ENCODE peak calls at places on chromosomes 12 and 14, in seven cellular contexts. One of them, this sample, is unnamed.

GRCh38 chr12:66900616-66901015 is 221.7 kb upstream of the GRIP1 start:
- DNase-seq in CD8-positive, alpha-beta T cell: no peak
- DNase-seq in A549: no peak
- DNase-seq in stomach: no peak
- DNase-seq in OCI-LY7: no peak
- DNase-seq in sigmoid colon: no peak
- DNase-seq in RWPE2: no peak
- DNase-seq in this sample: no peak

GRCh38 chr12:130953783-130954543 is at the start of gene ADGRD1:
- DNase-seq in CD8-positive, alpha-beta T cell: no peak
- DNase-seq in A549: peak
- DNase-seq in stomach: peak
- DNase-seq in OCI-LY7: no peak
- DNase-seq in sigmoid colon: peak
- DNase-seq in RWPE2: no peak
- DNase-seq in this sample: no peak

GRCh38 chr12:61667676-61668075 is 592.5 kb upstream of the USP15 start:
- DNase-seq in CD8-positive, alpha-beta T cell: no peak
- DNase-seq in A549: no peak
- DNase-seq in stomach: no peak
- DNase-seq in OCI-LY7: no peak
- DNase-seq in sigmoid colon: no peak
- DNase-seq in RWPE2: no peak
- DNase-seq in this sample: no peak

GRCh38 chr14:72565917-72566316 is 328.0 kb downstream of the DPF3 start:
- DNase-seq in CD8-positive, alpha-beta T cell: no peak
- DNase-seq in A549: no peak
- DNase-seq in stomach: no peak
- DNase-seq in OCI-LY7: no peak
- DNase-seq in sigmoid colon: peak
- DNase-seq in RWPE2: no peak
- DNase-seq in this sample: no peak

GRCh38 chr14:60294670-60295069 is 45.6 kb downstream of the PPM1A start:
- DNase-seq in CD8-positive, alpha-beta T cell: no peak
- DNase-seq in A549: no peak
- DNase-seq in stomach: no peak
- DNase-seq in OCI-LY7: no peak
- DNase-seq in sigmoid colon: no peak
- DNase-seq in RWPE2: no peak
- DNase-seq in this sample: no peak

GRCh38 chr12:120961604-120962486 is 16.5 kb upstream of the HNF1A start:
- DNase-seq in CD8-positive, alpha-beta T cell: no peak
- DNase-seq in A549: peak
- DNase-seq in stomach: peak
- DNase-seq in OCI-LY7: no peak
- DNase-seq in sigmoid colon: no peak
- DNase-seq in RWPE2: no peak
- DNase-seq in this sample: no peak

GRCh38 chr12:26870491-26871419 is 37.8 kb upstream of the ITPR2 start:
- DNase-seq in CD8-positive, alpha-beta T cell: no peak
- DNase-seq in A549: peak
- DNase-seq in stomach: peak
- DNase-seq in OCI-LY7: no peak
- DNase-seq in sigmoid colon: peak
- DNase-seq in RWPE2: no peak
- DNase-seq in this sample: no peak

GRCh38 chr12:130186631-130187269 is 24.5 kb downstream of the FZD10 start:
- DNase-seq in CD8-positive, alpha-beta T cell: no peak
- DNase-seq in A549: peak
- DNase-seq in stomach: no peak
- DNase-seq in OCI-LY7: no peak
- DNase-seq in sigmoid colon: peak
- DNase-seq in RWPE2: peak
- DNase-seq in this sample: peak

GRCh38 chr12:107684990-107685359 is 624 bp upstream of the PWP1 start:
- DNase-seq in CD8-positive, alpha-beta T cell: no peak
- DNase-seq in A549: peak
- DNase-seq in stomach: no peak
- DNase-seq in OCI-LY7: peak
- DNase-seq in sigmoid colon: no peak
- DNase-seq in RWPE2: no peak
- DNase-seq in this sample: no peak

GRCh38 chr12:7207866-7208612 is 18.6 kb downstream of the PEX5 start:
- DNase-seq in CD8-positive, alpha-beta T cell: no peak
- DNase-seq in A549: no peak
- DNase-seq in stomach: no peak
- DNase-seq in OCI-LY7: no peak
- DNase-seq in sigmoid colon: no peak
- DNase-seq in RWPE2: no peak
- DNase-seq in this sample: no peak

GRCh38 chr12:106585862-106586534 is 3.2 kb downstream of the RFX4 start:
- DNase-seq in CD8-positive, alpha-beta T cell: no peak
- DNase-seq in A549: peak
- DNase-seq in stomach: no peak
- DNase-seq in OCI-LY7: no peak
- DNase-seq in sigmoid colon: no peak
- DNase-seq in RWPE2: no peak
- DNase-seq in this sample: no peak

GRCh38 chr12:62512901-62513300 is 46.3 kb downstream of the MON2 start:
- DNase-seq in CD8-positive, alpha-beta T cell: no peak
- DNase-seq in A549: no peak
- DNase-seq in stomach: no peak
- DNase-seq in OCI-LY7: no peak
- DNase-seq in sigmoid colon: no peak
- DNase-seq in RWPE2: no peak
- DNase-seq in this sample: no peak

GRCh38 chr14:49250517-49250916 is 335.7 kb downstream of the RPS29 start:
- DNase-seq in CD8-positive, alpha-beta T cell: no peak
- DNase-seq in A549: no peak
- DNase-seq in stomach: no peak
- DNase-seq in OCI-LY7: no peak
- DNase-seq in sigmoid colon: no peak
- DNase-seq in RWPE2: peak
- DNase-seq in this sample: no peak

GRCh38 chr12:96427269-96427729 is 27.1 kb upstream of the CDK17 start:
- DNase-seq in CD8-positive, alpha-beta T cell: no peak
- DNase-seq in A549: peak
- DNase-seq in stomach: peak
- DNase-seq in OCI-LY7: no peak
- DNase-seq in sigmoid colon: peak
- DNase-seq in RWPE2: peak
- DNase-seq in this sample: peak

GRCh38 chr12:52494518-52494917 is 1.5 kb upstream of the KRT6A start:
- DNase-seq in CD8-positive, alpha-beta T cell: no peak
- DNase-seq in A549: no peak
- DNase-seq in stomach: no peak
- DNase-seq in OCI-LY7: no peak
- DNase-seq in sigmoid colon: peak
- DNase-seq in RWPE2: peak
- DNase-seq in this sample: peak

GRCh38 chr12:66060361-66060907 is 70.1 kb downstream of the LLPH start:
- DNase-seq in CD8-positive, alpha-beta T cell: no peak
- DNase-seq in A549: no peak
- DNase-seq in stomach: no peak
- DNase-seq in OCI-LY7: no peak
- DNase-seq in sigmoid colon: no peak
- DNase-seq in RWPE2: no peak
- DNase-seq in this sample: no peak

GRCh38 chr14:39393289-39393688 is 38.9 kb downstream of the FBXO33 start:
- DNase-seq in CD8-positive, alpha-beta T cell: no peak
- DNase-seq in A549: no peak
- DNase-seq in stomach: no peak
- DNase-seq in OCI-LY7: no peak
- DNase-seq in sigmoid colon: no peak
- DNase-seq in RWPE2: no peak
- DNase-seq in this sample: peak

GRCh38 chr14:104774453-104775072 is 21.0 kb downstream of the AKT1 start:
- DNase-seq in CD8-positive, alpha-beta T cell: no peak
- DNase-seq in A549: no peak
- DNase-seq in stomach: peak
- DNase-seq in OCI-LY7: no peak
- DNase-seq in sigmoid colon: no peak
- DNase-seq in RWPE2: no peak
- DNase-seq in this sample: no peak

GRCh38 chr12:113298861-113299545 is 35.9 kb downstream of the SLC8B1 start:
- DNase-seq in CD8-positive, alpha-beta T cell: no peak
- DNase-seq in A549: no peak
- DNase-seq in stomach: no peak
- DNase-seq in OCI-LY7: no peak
- DNase-seq in sigmoid colon: no peak
- DNase-seq in RWPE2: no peak
- DNase-seq in this sample: no peak
- TF ChIP-seq CTCF in CD8-positive, alpha-beta T cell: no peak
- TF ChIP-seq CTCF in A549: no peak
- TF ChIP-seq CTCF in stomach: no peak
- TF ChIP-seq CTCF in OCI-LY7: no peak
- TF ChIP-seq CTCF in sigmoid colon: no peak
- TF ChIP-seq CTCF in RWPE2: no peak
- TF ChIP-seq CTCF in this sample: no peak

DNA sequence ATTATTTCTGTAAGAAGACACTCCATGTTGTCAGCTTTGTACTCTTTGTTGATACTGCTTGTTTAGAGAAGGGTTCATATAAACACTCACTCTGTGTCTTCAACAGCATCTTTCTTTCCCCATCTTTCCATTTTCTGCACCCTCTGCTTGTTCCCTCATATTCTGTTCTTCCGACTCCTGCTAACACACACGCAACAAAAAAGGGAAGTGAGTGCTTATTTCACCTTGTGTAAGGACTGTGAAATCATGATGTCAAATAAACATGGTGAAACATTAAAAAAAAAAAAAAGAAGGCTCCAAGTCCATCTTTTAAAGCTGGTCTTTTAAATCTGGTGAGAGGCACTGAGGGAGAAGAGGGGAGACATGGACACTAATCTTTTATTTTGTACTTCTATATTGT is 145.4 kb downstream of the RPAP3 start:
- DNase-seq in CD8-positive, alpha-beta T cell: no peak
- DNase-seq in A549: no peak
- DNase-seq in stomach: no peak
- DNase-seq in OCI-LY7: no peak
- DNase-seq in sigmoid colon: no peak
- DNase-seq in RWPE2: no peak
- DNase-seq in this sample: no peak
- H3K27ac ChIP-seq in CD8-positive, alpha-beta T cell: no peak
- H3K27ac ChIP-seq in A549: no peak
- H3K27ac ChIP-seq in stomach: no peak
- H3K27ac ChIP-seq in OCI-LY7: no peak
- H3K27ac ChIP-seq in sigmoid colon: peak
- H3K27ac ChIP-seq in RWPE2: no peak
- H3K27ac ChIP-seq in this sample: no peak

GRCh38 chr14:102498005-102498677 is 11.4 kb downstream of the ANKRD9 start:
- DNase-seq in CD8-positive, alpha-beta T cell: no peak
- DNase-seq in A549: peak
- DNase-seq in stomach: no peak
- DNase-seq in OCI-LY7: no peak
- DNase-seq in sigmoid colon: no peak
- DNase-seq in RWPE2: no peak
- DNase-seq in this sample: no peak
- TF ChIP-seq CTCF in CD8-positive, alpha-beta T cell: no peak
- TF ChIP-seq CTCF in A549: peak
- TF ChIP-seq CTCF in stomach: no peak
- TF ChIP-seq CTCF in OCI-LY7: peak
- TF ChIP-seq CTCF in sigmoid colon: no peak
- TF ChIP-seq CTCF in RWPE2: no peak
- TF ChIP-seq CTCF in this sample: no peak

GRCh38 chr12:43288666-43289065 is 263.3 kb downstream of the ADAMTS20 start:
- DNase-seq in CD8-positive, alpha-beta T cell: no peak
- DNase-seq in A549: no peak
- DNase-seq in stomach: no peak
- DNase-seq in OCI-LY7: no peak
- DNase-seq in sigmoid colon: no peak
- DNase-seq in RWPE2: no peak
- DNase-seq in this sample: no peak
- H3K27ac ChIP-seq in CD8-positive, alpha-beta T cell: no peak
- H3K27ac ChIP-seq in A549: no peak
- H3K27ac ChIP-seq in stomach: no peak
- H3K27ac ChIP-seq in OCI-LY7: no peak
- H3K27ac ChIP-seq in sigmoid colon: no peak
- H3K27ac ChIP-seq in RWPE2: no peak
- H3K27ac ChIP-seq in this sample: no peak

DNA sequence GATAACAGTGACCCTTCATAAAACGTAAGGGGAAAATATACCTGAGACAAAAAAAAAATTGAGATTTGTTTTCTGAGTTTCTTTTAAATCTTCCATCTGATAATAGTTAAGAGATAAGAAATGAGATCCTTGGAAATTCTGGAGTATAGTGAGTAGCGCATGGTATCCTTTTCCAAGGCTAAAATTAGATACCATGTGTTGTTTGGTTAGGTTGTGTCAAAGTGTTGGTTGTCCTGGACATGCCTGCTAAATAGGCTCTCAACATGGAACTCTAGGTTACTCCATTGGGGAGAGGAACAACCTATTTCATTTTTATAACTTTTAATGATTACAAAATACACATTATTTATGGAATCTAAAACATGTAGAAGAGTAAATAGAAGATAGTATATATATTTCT is 14.8 kb downstream of the PYGL start:
- DNase-seq in CD8-positive, alpha-beta T cell: no peak
- DNase-seq in A549: no peak
- DNase-seq in stomach: no peak
- DNase-seq in OCI-LY7: no peak
- DNase-seq in sigmoid colon: no peak
- DNase-seq in RWPE2: no peak
- DNase-seq in this sample: no peak
- TF ChIP-seq CTCF in CD8-positive, alpha-beta T cell: no peak
- TF ChIP-seq CTCF in A549: no peak
- TF ChIP-seq CTCF in stomach: no peak
- TF ChIP-seq CTCF in OCI-LY7: no peak
- TF ChIP-seq CTCF in sigmoid colon: no peak
- TF ChIP-seq CTCF in RWPE2: no peak
- TF ChIP-seq CTCF in this sample: no peak

DNA sequence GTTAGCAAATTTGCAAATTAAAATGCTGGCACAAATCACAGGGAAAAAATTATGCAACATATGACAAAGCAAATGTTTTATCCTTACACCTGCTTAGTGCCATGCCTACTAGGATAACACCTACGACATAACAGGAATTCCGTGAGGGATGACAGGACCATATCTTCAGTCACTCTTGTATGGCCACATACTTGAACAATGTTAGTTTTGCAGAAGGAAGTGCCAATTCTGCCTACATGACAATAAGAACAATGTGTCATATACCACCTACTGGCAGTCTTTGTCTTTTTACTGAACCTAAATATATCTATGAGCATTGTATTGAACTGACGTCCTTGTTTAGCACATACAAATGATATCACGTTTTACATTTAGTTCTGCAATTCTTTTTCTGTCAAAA is 234.0 kb downstream of the ADAMTS20 start:
- DNase-seq in CD8-positive, alpha-beta T cell: no peak
- DNase-seq in A549: no peak
- DNase-seq in stomach: no peak
- DNase-seq in OCI-LY7: no peak
- DNase-seq in sigmoid colon: no peak
- DNase-seq in RWPE2: no peak
- DNase-seq in this sample: no peak
- H3K27ac ChIP-seq in CD8-positive, alpha-beta T cell: no peak
- H3K27ac ChIP-seq in A549: no peak
- H3K27ac ChIP-seq in stomach: no peak
- H3K27ac ChIP-seq in OCI-LY7: no peak
- H3K27ac ChIP-seq in sigmoid colon: no peak
- H3K27ac ChIP-seq in RWPE2: no peak
- H3K27ac ChIP-seq in this sample: no peak

GRCh38 chr14:54642950-54643695 is 76.2 kb downstream of the SAMD4A start:
- DNase-seq in CD8-positive, alpha-beta T cell: peak
- DNase-seq in A549: peak
- DNase-seq in stomach: no peak
- DNase-seq in OCI-LY7: peak
- DNase-seq in sigmoid colon: no peak
- DNase-seq in RWPE2: no peak
- DNase-seq in this sample: no peak
- TF ChIP-seq CTCF in CD8-positive, alpha-beta T cell: no peak
- TF ChIP-seq CTCF in A549: peak
- TF ChIP-seq CTCF in stomach: peak
- TF ChIP-seq CTCF in OCI-LY7: peak
- TF ChIP-seq CTCF in sigmoid colon: no peak
- TF ChIP-seq CTCF in RWPE2: peak
- TF ChIP-seq CTCF in this sample: no peak

GRCh38 chr12:132955933-132956725 is at the start of gene ZNF605:
- DNase-seq in CD8-positive, alpha-beta T cell: peak
- DNase-seq in A549: peak
- DNase-seq in stomach: peak
- DNase-seq in OCI-LY7: peak
- DNase-seq in sigmoid colon: peak
- DNase-seq in RWPE2: peak
- DNase-seq in this sample: peak
- H3K27ac ChIP-seq in CD8-positive, alpha-beta T cell: peak
- H3K27ac ChIP-seq in A549: peak
- H3K27ac ChIP-seq in stomach: peak
- H3K27ac ChIP-seq in OCI-LY7: peak
- H3K27ac ChIP-seq in sigmoid colon: peak
- H3K27ac ChIP-seq in RWPE2: peak
- H3K27ac ChIP-seq in this sample: peak

This sample was measured in RWPE1.